ENCODE peak calls at places on chromosomes 7 and 10, in six cellular contexts. Y is spleen, V is T-helper 17 cell, B is Peyer's patch, W is aorta, H is A549. S is an unnamed sample. For H3K9me3, the result is how much of the 10 kb centered on the place peaks cover.

GRCh38 chr7:26658080-26658697 is 206.2 kb downstream of the SKAP2 start:
- DNase-seq in Y (no peak), V (no peak), B (no peak), W (no peak), H (no peak), S (no peak)

GRCh38 chr7:45457591-45457990 is 116.6 kb upstream of the ADCY1 start:
- DNase-seq in Y (no peak), V (no peak), B (no peak), W (no peak), H (no peak), S (no peak)

GRCh38 chr10:112000466-112000865 is 183.1 kb downstream of the GPAM start:
- DNase-seq in Y (no peak), V (no peak), B (no peak), W (no peak), H (no peak), S (no peak)

GRCh38 chr7:141220263-141220662 is 146.4 kb downstream of the TMEM178B start:
- DNase-seq in Y (no peak), V (no peak), B (no peak), W (no peak), H (peak), S (no peak)

GRCh38 chr10:74432841-74433594 is 282.0 kb downstream of the ADK start:
- DNase-seq in Y (no peak), V (no peak), B (no peak), W (no peak), H (peak), S (no peak)

GRCh38 chr7:112138938-112139337 is 67.3 kb downstream of the DOCK4 start:
- DNase-seq in Y (no peak), V (no peak), B (no peak), W (no peak), H (no peak), S (no peak)

GRCh38 chr10:104128214-104128613 is 6.2 kb downstream of the SFR1 start:
- DNase-seq in Y (no peak), V (no peak), B (no peak), W (no peak), H (no peak), S (no peak)

GRCh38 chr7:7424151-7424873 is 111.4 kb downstream of the COL28A1 start:
- DNase-seq in Y (no peak), V (peak), B (peak), W (peak), H (peak), S (no peak)

GRCh38 chr7:22452142-22452763 is 47.7 kb downstream of the STEAP1B start:
- DNase-seq in Y (peak), V (peak), B (peak), W (no peak), H (peak), S (no peak)

GRCh38 chr10:35352508-35352907 is 16.2 kb downstream of the CCNY start:
- DNase-seq in Y (no peak), V (no peak), B (no peak), W (no peak), H (no peak), S (no peak)

GRCh38 chr7:4026941-4027340 is 655.2 kb upstream of the FOXK1 start:
- DNase-seq in Y (no peak), V (no peak), B (no peak), W (no peak), H (no peak), S (no peak)

GRCh38 chr7:25790261-25790660 is 361.7 kb upstream of the NFE2L3 start:
- DNase-seq in Y (no peak), V (no peak), B (no peak), W (no peak), H (no peak), S (no peak)

GRCh38 chr7:112257073-112257472 is 50.6 kb downstream of the ZNF277 start:
- DNase-seq in Y (no peak), V (no peak), B (no peak), W (no peak), H (no peak), S (no peak)

GRCh38 chr10:124042656-124043309 is 50.6 kb downstream of the CHST15 start:
- DNase-seq in Y (peak), V (no peak), B (no peak), W (peak), H (no peak), S (peak)

GRCh38 chr10:89466599-89467035 is 52.2 kb downstream of the IFIT5 start:
- DNase-seq in Y (no peak), V (no peak), B (no peak), W (no peak), H (peak), S (no peak)

GRCh38 chr7:70092314-70093303 is 494.3 kb downstream of the AUTS2 start:
- DNase-seq in Y (no peak), V (no peak), B (no peak), W (no peak), H (no peak), S (peak)

GRCh38 chr10:14971867-14972448 is 12.8 kb downstream of the MEIG1 start:
- DNase-seq in Y (no peak), V (peak), B (no peak), W (no peak), H (peak), S (no peak)

GRCh38 chr7:27863866-27864265 is 123.9 kb downstream of the TAX1BP1 start:
- DNase-seq in Y (no peak), V (no peak), B (no peak), W (no peak), H (no peak), S (no peak)

GRCh38 chr7:76296743-76297740 is 5.4 kb upstream of the HSPB1 start:
- DNase-seq in Y (no peak), V (no peak), B (peak), W (no peak), H (peak), S (peak)

GRCh38 chr7:30913821-30914515 is 2.3 kb downstream of the AQP1 start:
- DNase-seq in Y (no peak), V (no peak), B (peak), W (no peak), H (no peak), S (no peak)

GRCh38 chr7:45190406-45191165 is 33.0 kb downstream of the RAMP3 start:
- DNase-seq in Y (peak), V (no peak), B (peak), W (no peak), H (no peak), S (no peak)

GRCh38 chr10:86439544-86439943 is 72.9 kb upstream of the GRID1 start:
- DNase-seq in Y (no peak), V (no peak), B (no peak), W (no peak), H (peak), S (no peak)

GRCh38 chr10:28202941-28203352 is 99.9 kb downstream of the MPP7 start:
- DNase-seq in Y (no peak), V (no peak), B (no peak), W (no peak), H (no peak), S (no peak)

DNA sequence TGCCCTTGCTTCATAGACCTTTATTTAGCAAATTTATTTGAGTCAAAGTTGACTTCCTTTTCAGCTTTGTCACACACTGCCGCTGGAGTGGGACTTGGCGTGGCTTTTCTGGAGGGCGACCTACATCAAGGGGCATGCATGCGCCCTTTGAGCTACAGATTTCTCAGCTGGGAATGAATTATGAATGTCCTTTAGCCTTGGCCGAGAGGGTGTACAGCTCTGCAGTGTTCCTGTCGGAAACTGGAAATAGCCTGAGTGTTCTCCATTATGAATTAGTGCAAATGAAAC is 79.7 kb downstream of the GLRX3 start:
- DNase-seq in Y (peak), V (no peak), B (peak), W (no peak), H (no peak), S (no peak)
- H3K9me3 ChIP-seq in Y (under half), V (under half), B (under half), W (under half), H (under half), S (under half)

DNA sequence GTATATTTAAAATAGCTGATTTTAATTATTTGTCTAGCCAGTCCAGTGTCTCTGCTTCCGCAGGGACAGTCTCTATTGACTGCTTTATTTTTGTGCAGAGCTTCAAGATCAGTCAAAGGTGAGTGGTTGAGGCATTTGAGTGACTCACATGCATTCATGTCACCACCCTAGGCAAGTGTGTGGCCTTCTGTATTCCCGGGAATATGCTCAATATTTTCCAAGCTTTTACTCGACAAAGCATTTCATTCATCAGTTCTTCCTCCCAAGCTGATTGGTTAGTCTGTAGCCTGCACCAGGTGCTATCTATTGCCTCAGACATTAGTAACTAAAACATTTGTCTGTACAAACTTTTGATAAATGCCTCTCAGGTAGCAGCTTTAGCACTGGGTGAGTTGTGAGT is 471.5 kb upstream of the NRG3 start:
- DNase-seq in Y (no peak), V (no peak), B (no peak), W (no peak), H (no peak), S (no peak)
- H3K9me3 ChIP-seq in Y (under half), V (under half), B (under half), W (under half), H (under half), S (under half)

DNA sequence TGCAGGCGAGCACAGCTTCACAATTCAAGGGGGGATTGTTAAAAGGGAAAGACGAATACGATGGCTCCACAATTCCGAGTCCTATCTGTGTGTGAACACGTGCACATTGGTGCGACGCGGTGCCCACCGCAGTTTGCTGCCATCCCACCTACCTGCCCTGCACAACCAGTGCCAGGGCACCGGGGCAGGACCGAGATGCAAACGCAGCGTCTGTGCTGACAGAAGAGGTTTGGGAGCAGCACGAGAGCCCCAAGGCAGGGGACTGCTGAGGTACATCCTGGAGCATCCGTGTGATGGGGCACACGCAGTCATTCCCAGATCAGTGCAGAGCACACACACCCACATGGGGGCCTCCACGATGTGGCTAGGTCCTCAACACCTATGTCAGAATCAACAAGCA is 221.3 kb downstream of the DNAJB6 start:
- DNase-seq in Y (peak), V (no peak), B (no peak), W (peak), H (no peak), S (peak)
- H3K9me3 ChIP-seq in Y (under half), V (under half), B (under half), W (under half), H (under half), S (under half)

DNA sequence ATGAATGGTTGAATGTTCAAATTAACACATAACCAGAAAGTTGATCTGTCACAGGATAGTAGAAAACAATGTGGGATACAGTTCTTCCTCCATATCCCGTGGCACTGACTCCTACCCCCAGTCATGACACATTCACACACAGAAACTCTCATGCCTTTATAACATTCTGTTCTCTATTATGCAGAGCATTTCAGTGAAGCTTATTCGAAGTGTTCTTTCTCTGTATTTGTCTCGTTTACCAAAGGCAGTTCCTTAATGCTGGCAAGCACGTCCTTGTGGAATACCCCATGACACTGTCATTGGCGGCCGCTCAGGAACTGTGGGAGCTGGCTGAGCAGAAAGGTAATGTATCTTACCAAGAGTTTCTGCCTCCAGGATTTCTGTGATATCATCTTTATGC is 34.0 kb downstream of the BLVRA start:
- DNase-seq in Y (no peak), V (no peak), B (no peak), W (no peak), H (no peak), S (no peak)
- H3K9me3 ChIP-seq in Y (under half), V (under half), B (under half), W (under half), H (under half), S (under half)

DNA sequence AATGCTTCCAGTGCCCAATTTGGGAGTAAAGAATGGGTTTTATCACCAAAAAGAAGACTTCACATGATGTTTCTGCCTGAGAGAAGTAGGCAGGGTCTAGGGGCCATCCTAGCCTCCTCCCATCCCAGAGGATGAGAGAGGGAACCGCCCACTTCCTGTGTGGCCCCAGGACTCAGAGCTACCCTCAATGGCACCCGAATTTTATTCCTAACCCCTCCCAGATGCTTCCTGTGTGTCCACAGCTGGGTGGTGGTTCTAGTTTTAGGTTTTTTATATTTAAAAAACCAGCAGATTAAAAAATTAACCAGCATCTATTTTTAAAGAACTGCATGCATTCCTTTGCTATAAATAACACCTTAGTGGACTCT is 583.5 kb downstream of the PTPRN2 start:
- DNase-seq in Y (peak), V (no peak), B (peak), W (no peak), H (no peak), S (no peak)
- H3K9me3 ChIP-seq in Y (under half), V (under half), B (under half), W (under half), H (under half), S (under half)

S was measured in kidney.